ENCODE peak calls at places on chromosome 18, in eight cellular contexts. K, Z, O, M, S, Y, A and G are unnamed samples.

GRCh38 chr18:40672590-40672989 is 1282.4 kb upstream of the PIK3C3 start:
- DNase-seq in A (no peak), O (no peak), K (no peak), S (no peak), M (no peak), Y (peak; percentile 61), Z (no peak), G (no peak)

GRCh38 chr18:69978743-69979715 is 31.4 kb upstream of the CD226 start:
- DNase-seq in O (no peak), A (no peak), K (no peak), S (no peak), Z (no peak), Y (no peak), M (no peak), G (no peak)

GRCh38 chr18:36450264-36450663 is 152.8 kb downstream of the FHOD3 start:
- DNase-seq in M (no peak), A (no peak), Y (peak; percentile 33), O (no peak), K (no peak), S (no peak), Z (no peak), G (no peak)

GRCh38 chr18:55264108-55264507 is 304.8 kb upstream of the CCDC68 start:
- DNase-seq in Y (peak; percentile 70), Z (no peak), S (no peak), O (no peak), M (no peak), A (no peak), K (peak; percentile 26), G (no peak)

GRCh38 chr18:36078751-36079529 is 11.6 kb upstream of the RPRD1A start:
- DNase-seq in K (no peak), M (no peak), Z (no peak), A (no peak), S (no peak), Y (no peak), O (no peak), G (no peak)

GRCh38 chr18:47594621-47595086 is 335.8 kb downstream of the SMAD2 start:
- DNase-seq in A (no peak), M (no peak), K (no peak), O (no peak), S (no peak), Z (no peak), Y (no peak), G (no peak)

GRCh38 chr18:57437433-57437781 is 2.2 kb downstream of the ONECUT2 start:
- DNase-seq in A (peak; percentile 69), K (no peak), O (no peak), Y (peak; percentile 58), Z (no peak), M (no peak), S (no peak), G (peak; percentile 48)

GRCh38 chr18:50826027-50826426 is 6.2 kb upstream of the MRO start:
- DNase-seq in K (no peak), Y (no peak), O (no peak), S (no peak), A (no peak), M (no peak), Z (no peak), G (no peak)

GRCh38 chr18:9596257-9596656 is 18.1 kb downstream of the PPP4R1 start:
- DNase-seq in A (no peak), O (no peak), S (no peak), M (no peak), Y (no peak), Z (no peak), K (no peak), G (no peak)

GRCh38 chr18:23824704-23825103 is 135.5 kb downstream of the LAMA3 start:
- DNase-seq in Y (no peak), O (no peak), A (no peak), K (no peak), M (no peak), Z (no peak), S (no peak), G (no peak)

GRCh38 chr18:31506024-31506742 is 8.2 kb downstream of the DSG2 start:
- DNase-seq in S (no peak), M (no peak), K (no peak), Y (peak; percentile 47), Z (no peak), A (no peak), O (no peak), G (no peak)

GRCh38 chr18:44973282-44973681 is 292.6 kb downstream of the SETBP1 start:
- DNase-seq in A (no peak), Y (peak; percentile 51), M (no peak), K (no peak), S (peak; percentile 0), Z (no peak), O (no peak), G (no peak)

GRCh38 chr18:30376515-30376914 is 666.0 kb downstream of the DSC3 start:
- DNase-seq in O (no peak), M (no peak), Y (peak; percentile 90), Z (no peak), K (no peak), S (no peak), A (peak; percentile 41), G (no peak)

GRCh38 chr18:274313-274712 is 6.5 kb upstream of the THOC1 start:
- DNase-seq in O (no peak), Y (no peak), A (no peak), Z (no peak), M (no peak), K (no peak), S (no peak), G (no peak)

GRCh38 chr18:9434240-9434701 is 41.0 kb upstream of the RALBP1 start:
- DNase-seq in Y (peak; percentile 24), M (no peak), A (no peak), K (no peak), S (no peak), Z (no peak), O (no peak), G (no peak)

GRCh38 chr18:68660355-68661183 is 54.3 kb downstream of the TMX3 start:
- DNase-seq in K (peak; percentile 68), Z (no peak), Y (peak; percentile 74), M (no peak), A (no peak), S (peak; percentile 18), O (no peak), G (no peak)

GRCh38 chr18:68662779-68663178 is 52.1 kb downstream of the TMX3 start:
- DNase-seq in Y (peak; percentile 28), M (no peak), S (no peak), O (no peak), A (no peak), K (no peak), Z (no peak), G (no peak)

GRCh38 chr18:70555046-70555445 is 266.2 kb downstream of the SOCS6 start:
- DNase-seq in O (no peak), M (no peak), A (no peak), S (no peak), K (no peak), Y (no peak), Z (no peak), G (no peak)

GRCh38 chr18:21109936-21110666 is 1.5 kb downstream of the ROCK1 start:
- DNase-seq in O (no peak), Y (no peak), K (no peak), M (no peak), S (no peak), Z (no peak), A (no peak), G (no peak)

GRCh38 chr18:21865043-21865442 is 124.5 kb downstream of the MIB1 start:
- DNase-seq in Y (no peak), M (no peak), Z (no peak), S (no peak), A (no peak), O (no peak), K (no peak), G (no peak)

GRCh38 chr18:51655327-51655698 is 457.8 kb upstream of the MEX3C start:
- DNase-seq in A (no peak), S (no peak), M (no peak), O (no peak), K (no peak), Y (no peak), Z (no peak), G (no peak)

GRCh38 chr18:57364460-57364859 is 12.1 kb downstream of the ST8SIA3 start:
- DNase-seq in O (no peak), M (no peak), Y (no peak), Z (no peak), K (no peak), S (no peak), A (no peak), G (no peak)

GRCh38 chr18:67514901-67515540 is 1.5 kb downstream of the DSEL start:
- DNase-seq in O (no peak), Y (no peak), Z (no peak), S (no peak), K (no peak), M (no peak), A (no peak), G (no peak)
- H3K4me3 ChIP-seq in O (peak overlapping the region; percentile 79), Y (peak overlapping the region; percentile 94), Z (no peak overlapping the region), S (no peak overlapping the region), K (peak overlapping the region; percentile 69), M (peak overlapping the region; percentile 84), A (no peak overlapping the region), G (no peak overlapping the region)

DNA sequence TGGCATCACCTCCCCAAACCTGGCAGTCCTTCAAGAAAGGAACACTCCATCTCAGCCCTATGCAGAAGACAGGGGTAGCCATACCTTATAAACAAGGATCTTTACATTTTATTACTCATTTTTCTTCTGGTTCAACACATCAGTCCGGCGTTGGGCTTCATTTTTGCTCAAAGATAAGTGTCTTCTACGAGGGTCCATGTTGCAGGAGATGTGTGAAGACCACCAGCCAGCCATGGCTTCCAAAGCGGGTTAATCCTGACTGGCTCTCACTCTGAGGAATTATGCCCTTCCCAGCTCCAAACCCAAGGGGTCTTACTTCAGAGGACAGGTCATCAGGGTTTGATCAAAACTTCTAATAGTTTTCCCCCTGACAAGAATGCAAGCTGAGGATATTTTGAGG is 23.9 kb upstream of the GNAL start:
- DNase-seq in O (peak; percentile 2), A (no peak), Z (no peak), K (no peak), Y (no peak), M (no peak), S (no peak), G (no peak)
- H3K27me3 ChIP-seq in O (no peaks in the 10 kb centered on the region), A (no peaks in the 10 kb centered on the region), Z (no peaks in the 10 kb centered on the region), K (no peaks in the 10 kb centered on the region), Y (no peaks in the 10 kb centered on the region), M (peaks cover 7% of the 10 kb centered on the region), S (no peaks in the 10 kb centered on the region), G (no peaks in the 10 kb centered on the region)

DNA sequence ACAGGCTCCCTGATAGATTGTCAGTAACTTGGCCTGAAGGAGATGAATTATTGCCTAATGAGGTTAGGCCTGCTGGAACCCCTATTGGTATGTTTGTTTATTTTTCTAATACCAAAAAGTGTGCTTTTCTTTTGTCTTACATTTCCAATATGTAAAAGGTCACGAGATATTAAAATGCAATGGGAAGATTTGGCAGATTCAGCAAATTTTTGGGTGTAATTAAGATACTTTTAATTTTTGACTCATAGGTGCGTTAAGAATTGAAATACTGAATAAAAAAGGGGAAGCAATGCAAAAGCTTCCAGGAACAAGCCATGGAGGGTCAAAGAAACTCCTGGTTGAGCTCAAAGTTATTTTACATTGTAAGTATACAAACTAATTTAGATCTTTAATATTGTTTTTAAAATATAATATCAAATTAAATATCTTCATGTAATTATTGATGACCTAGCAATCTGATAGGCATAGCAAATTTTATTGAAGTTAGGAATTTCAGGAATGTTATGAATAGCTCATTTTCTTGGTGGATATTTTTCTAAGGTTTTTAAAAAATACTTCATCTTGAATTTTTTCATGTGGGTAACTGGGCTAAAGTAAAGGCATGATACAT is 52.1 kb downstream of the SMCHD1 start:
- DNase-seq in S (no peak), O (no peak), Z (no peak), K (no peak), M (no peak), A (no peak), Y (no peak), G (no peak)
- H3K36me3 ChIP-seq in S (peaks cover 85% of the 10 kb centered on the region), O (peaks cover 96% of the 10 kb centered on the region), Z (peaks cover 12% of the 10 kb centered on the region), K (peaks cover 58% of the 10 kb centered on the region), M (peaks cover 63% of the 10 kb centered on the region), A (peaks cover 65% of the 10 kb centered on the region), Y (no peaks in the 10 kb centered on the region), G (no peaks in the 10 kb centered on the region)

GRCh38 chr18:7921938-7922587 is 354.9 kb downstream of the PTPRM start:
- DNase-seq in O (no peak), K (no peak), Y (no peak), Z (no peak), M (no peak), A (no peak), S (no peak), G (no peak)
- H3K4me3 ChIP-seq in O (no peak overlapping the region), K (no peak overlapping the region), Y (no peak overlapping the region), Z (no peak overlapping the region), M (no peak overlapping the region), A (no peak overlapping the region), S (no peak overlapping the region), G (no peak overlapping the region)